ENCODE peak calls at places on chromosomes 6 and 20, in nine cellular contexts. G, U, Y, P, M, F, B, A and D are unnamed samples.

GRCh38 chr6:107216197-107216933 is 101.0 kb upstream of the BEND3 start:
- DNase-seq in G (peak; percentile 71), U (no peak), Y (no peak), P (no peak), M (no peak), F (no peak), B (no peak), A (no peak), D (no peak)

GRCh38 chr20:2829376-2829775 is 11.1 kb downstream of the PCED1A start:
- DNase-seq in G (no peak), U (no peak), Y (no peak), P (no peak), M (no peak), F (no peak), B (no peak), A (no peak), D (no peak)

GRCh38 chr6:56356431-56356830 is 109.1 kb upstream of the COL21A1 start:
- DNase-seq in G (no peak), U (no peak), Y (no peak), P (no peak), M (no peak), F (no peak), B (no peak), A (no peak), D (no peak)

GRCh38 chr20:4453369-4453768 is 268.3 kb upstream of the PRND start:
- DNase-seq in G (no peak), U (no peak), Y (no peak), P (no peak), M (no peak), F (no peak), B (no peak), A (no peak), D (no peak)

GRCh38 chr20:64164123-64164836 is at the start of gene MYT1:
- DNase-seq in G (no peak), U (no peak), Y (no peak), P (no peak), M (no peak), F (no peak), B (no peak), A (no peak), D (no peak)

GRCh38 chr6:41560440-41561192 is 14.4 kb downstream of the FOXP4 start:
- DNase-seq in G (no peak), U (no peak), Y (no peak), P (no peak), M (no peak), F (peak; percentile 71), B (peak; percentile 55), A (no peak), D (peak; percentile 65)

GRCh38 chr6:144346719-144347446 is 61.7 kb downstream of the UTRN start:
- DNase-seq in G (no peak), U (no peak), Y (peak; percentile 26), P (peak; percentile 31), M (no peak), F (no peak), B (no peak), A (no peak), D (no peak)

GRCh38 chr20:12984863-12985262 is 23.9 kb upstream of the SPTLC3 start:
- DNase-seq in G (no peak), U (no peak), Y (peak; percentile 26), P (no peak), M (no peak), F (no peak), B (no peak), A (no peak), D (no peak)

GRCh38 chr20:51385941-51386530 is 156.5 kb downstream of the NFATC2 start:
- DNase-seq in G (no peak), U (no peak), Y (peak; percentile 51), P (peak; percentile 24), M (no peak), F (no peak), B (no peak), A (no peak), D (no peak)

GRCh38 chr6:129251669-129252376 is 368.9 kb downstream of the LAMA2 start:
- DNase-seq in G (no peak), U (no peak), Y (peak; percentile 60), P (peak; percentile 73), M (peak; percentile 65), F (no peak), B (no peak), A (peak; percentile 42), D (peak; percentile 63)

GRCh38 chr6:149910721-149911151 is 12.2 kb downstream of the RAET1G start:
- DNase-seq in G (peak; percentile 30), U (no peak), Y (no peak), P (no peak), M (no peak), F (no peak), B (no peak), A (no peak), D (no peak)

GRCh38 chr20:610130-611046 is at the start of gene TCF15:
- DNase-seq in G (no peak), U (no peak), Y (no peak), P (no peak), M (no peak), F (no peak), B (no peak), A (no peak), D (no peak)

GRCh38 chr20:64149809-64150560 is 14.3 kb upstream of the MYT1 start:
- DNase-seq in G (peak; percentile 20), U (no peak), Y (no peak), P (no peak), M (no peak), F (no peak), B (no peak), A (no peak), D (no peak)

GRCh38 chr6:148790404-148790803 is 43.6 kb downstream of the UST start:
- DNase-seq in G (no peak), U (no peak), Y (no peak), P (no peak), M (no peak), F (no peak), B (no peak), A (no peak), D (no peak)

GRCh38 chr6:27066802-27067201 is 180.7 kb upstream of the PRSS16 start:
- DNase-seq in G (no peak), U (no peak), Y (peak; percentile 26), P (no peak), M (no peak), F (no peak), B (no peak), A (no peak), D (no peak)

GRCh38 chr20:21453676-21454075 is 56.4 kb upstream of the NKX2-4 start:
- DNase-seq in G (no peak), U (no peak), Y (no peak), P (no peak), M (no peak), F (no peak), B (no peak), A (no peak), D (no peak)

GRCh38 chr20:24236963-24237362 is 232.5 kb upstream of the SYNDIG1 start:
- DNase-seq in G (no peak), U (no peak), Y (no peak), P (no peak), M (no peak), F (no peak), B (no peak), A (no peak), D (no peak)

GRCh38 chr6:136134751-136135150 is 115.4 kb downstream of the MTFR2 start:
- DNase-seq in G (no peak), U (no peak), Y (no peak), P (no peak), M (no peak), F (no peak), B (no peak), A (no peak), D (no peak)

GRCh38 chr6:14232889-14233288 is 115.3 kb downstream of the CD83 start:
- DNase-seq in G (no peak), U (no peak), Y (no peak), P (no peak), M (no peak), F (no peak), B (no peak), A (no peak), D (no peak)

GRCh38 chr6:37137201-37137880 is 32.6 kb upstream of the PIM1 start:
- DNase-seq in G (no peak), U (no peak), Y (peak; percentile 80), P (peak; percentile 68), M (peak; percentile 98), F (no peak), B (no peak), A (peak; percentile 33), D (peak; percentile 76)

GRCh38 chr20:41245086-41245707 is 72.3 kb downstream of the ZHX3 start:
- DNase-seq in G (no peak), U (no peak), Y (no peak), P (no peak), M (no peak), F (no peak), B (no peak), A (no peak), D (no peak)
- TF ChIP-seq CTCF in G (no peak), U (peak; percentile 8), Y (no peak), P (no peak), M (peak; percentile 26), F (no peak), B (no peak), A (no peak), D (no peak)

DNA sequence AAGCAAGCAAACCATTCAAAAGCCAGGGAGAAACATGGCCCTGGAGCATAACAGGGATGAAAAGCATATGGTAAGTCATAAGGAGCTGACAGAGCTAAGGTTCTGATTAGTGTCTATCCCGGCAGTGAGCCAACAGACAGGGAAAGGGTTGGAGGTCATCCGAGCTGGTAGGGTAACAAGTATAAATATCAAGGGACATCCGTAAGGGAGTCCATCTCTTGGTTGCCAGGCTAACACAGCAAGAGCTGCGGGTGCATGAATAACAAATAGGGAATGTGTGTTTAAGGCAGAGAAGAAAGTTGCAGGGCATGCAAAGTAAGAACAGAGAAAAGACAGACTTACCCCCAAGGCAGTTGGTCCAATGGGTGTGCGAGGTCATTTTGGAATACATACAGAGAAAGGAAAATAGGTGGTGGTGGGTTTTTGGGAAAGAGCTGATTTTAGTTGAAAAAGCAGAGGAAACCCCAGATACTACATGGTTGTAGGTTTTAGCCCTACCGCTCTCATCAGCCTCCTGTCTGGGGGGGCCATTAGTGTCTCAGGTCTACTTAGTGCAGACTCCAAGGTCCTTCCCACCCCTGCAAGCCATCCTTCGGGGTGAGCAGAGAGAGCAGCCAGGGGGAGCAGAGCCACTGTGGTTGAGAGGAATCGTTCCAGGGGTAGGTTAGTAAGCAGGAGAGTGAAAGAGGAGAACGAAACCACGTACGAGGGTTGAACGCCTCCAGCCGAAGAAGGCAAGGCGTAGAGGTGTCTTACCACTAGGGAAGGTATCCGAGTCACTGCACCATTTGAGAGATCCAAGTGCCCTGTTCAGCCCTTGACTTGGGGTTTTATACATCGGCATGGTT is at the start of gene ERVFRD-1:
- DNase-seq in G (no peak), U (no peak), Y (no peak), P (no peak), M (no peak), F (no peak), B (no peak), A (no peak), D (no peak)
- TF ChIP-seq CTCF in G (no peak), U (no peak), Y (no peak), P (no peak), M (no peak), F (no peak), B (no peak), A (no peak), D (no peak)

GRCh38 chr20:62327726-62328495 is 25.1 kb downstream of the ADRM1 start:
- DNase-seq in G (no peak), U (no peak), Y (no peak), P (no peak), M (no peak), F (no peak), B (no peak), A (no peak), D (no peak)
- TF ChIP-seq CTCF in G (no peak), U (no peak), Y (no peak), P (no peak), M (no peak), F (no peak), B (no peak), A (no peak), D (no peak)

GRCh38 chr20:58850693-58851174 is at the start of gene GNAS-AS1:
- DNase-seq in G (no peak), U (peak; percentile 68), Y (no peak), P (no peak), M (peak; percentile 64), F (peak; percentile 83), B (peak; percentile 69), A (peak; percentile 86), D (peak; percentile 91)
- TF ChIP-seq CTCF in G (no peak), U (no peak), Y (no peak), P (no peak), M (no peak), F (no peak), B (no peak), A (no peak), D (no peak)